ENCODE peak calls at places on chromosomes 11 and 22, in seven cellular contexts. One of them, this sample, is unnamed.

GRCh38 chr22:30204742-30205111 is 41.8 kb downstream of the LIF start:
- DNase-seq in omental fat pad: no peak
- DNase-seq in IMR-90: peak
- DNase-seq in ovary: peak
- DNase-seq in Caco-2: no peak
- DNase-seq in Calu3: no peak
- DNase-seq in neural progenitor cell: no peak
- DNase-seq in this sample: no peak

GRCh38 chr11:125211191-125211953 is 46.8 kb downstream of the PKNOX2 start:
- DNase-seq in omental fat pad: no peak
- DNase-seq in neural progenitor cell: peak
- DNase-seq in ovary: no peak
- DNase-seq in IMR-90: peak
- DNase-seq in Calu3: no peak
- DNase-seq in Caco-2: no peak
- DNase-seq in this sample: peak

GRCh38 chr11:110907629-110908028 is 195.4 kb upstream of the ARHGAP20 start:
- DNase-seq in omental fat pad: no peak
- DNase-seq in neural progenitor cell: no peak
- DNase-seq in Calu3: peak
- DNase-seq in ovary: no peak
- DNase-seq in IMR-90: peak
- DNase-seq in Caco-2: no peak
- DNase-seq in this sample: no peak

GRCh38 chr22:48949375-48950149 is 878.1 kb downstream of the BRD1 start:
- DNase-seq in IMR-90: no peak
- DNase-seq in Calu3: no peak
- DNase-seq in neural progenitor cell: no peak
- DNase-seq in omental fat pad: no peak
- DNase-seq in ovary: no peak
- DNase-seq in Caco-2: no peak
- DNase-seq in this sample: no peak

GRCh38 chr11:96339704-96340554 is 3.1 kb downstream of the MAML2 start:
- DNase-seq in IMR-90: peak
- DNase-seq in omental fat pad: no peak
- DNase-seq in Caco-2: no peak
- DNase-seq in Calu3: peak
- DNase-seq in ovary: no peak
- DNase-seq in neural progenitor cell: no peak
- DNase-seq in this sample: no peak

GRCh38 chr11:89021339-89021738 is 44.4 kb downstream of the GRM5 start:
- DNase-seq in ovary: no peak
- DNase-seq in IMR-90: no peak
- DNase-seq in Caco-2: no peak
- DNase-seq in Calu3: no peak
- DNase-seq in omental fat pad: no peak
- DNase-seq in neural progenitor cell: peak
- DNase-seq in this sample: no peak

GRCh38 chr11:1969036-1969435 is 21.9 kb downstream of the MRPL23 start:
- DNase-seq in omental fat pad: no peak
- DNase-seq in ovary: no peak
- DNase-seq in neural progenitor cell: no peak
- DNase-seq in IMR-90: no peak
- DNase-seq in Calu3: no peak
- DNase-seq in Caco-2: no peak
- DNase-seq in this sample: no peak

GRCh38 chr11:1888347-1888753 is 3.3 kb downstream of the PRR33 start:
- DNase-seq in neural progenitor cell: no peak
- DNase-seq in Calu3: no peak
- DNase-seq in ovary: no peak
- DNase-seq in IMR-90: no peak
- DNase-seq in omental fat pad: no peak
- DNase-seq in Caco-2: no peak
- DNase-seq in this sample: no peak

GRCh38 chr11:102780491-102780918 is at the start of gene MMP10:
- DNase-seq in ovary: no peak
- DNase-seq in omental fat pad: no peak
- DNase-seq in Caco-2: peak
- DNase-seq in IMR-90: peak
- DNase-seq in neural progenitor cell: peak
- DNase-seq in Calu3: no peak
- DNase-seq in this sample: no peak

GRCh38 chr11:1852885-1853284 is at the start of gene LSP1:
- DNase-seq in Caco-2: no peak
- DNase-seq in Calu3: no peak
- DNase-seq in ovary: no peak
- DNase-seq in omental fat pad: no peak
- DNase-seq in neural progenitor cell: no peak
- DNase-seq in IMR-90: no peak
- DNase-seq in this sample: no peak

GRCh38 chr11:3120071-3120792 is 44.9 kb downstream of the OSBPL5 start:
- DNase-seq in neural progenitor cell: no peak
- DNase-seq in Calu3: no peak
- DNase-seq in omental fat pad: no peak
- DNase-seq in ovary: no peak
- DNase-seq in Caco-2: no peak
- DNase-seq in IMR-90: no peak
- DNase-seq in this sample: no peak

GRCh38 chr11:82854242-82854641 is 46.0 kb downstream of the PRCP start:
- DNase-seq in Caco-2: no peak
- DNase-seq in ovary: no peak
- DNase-seq in IMR-90: peak
- DNase-seq in omental fat pad: no peak
- DNase-seq in neural progenitor cell: no peak
- DNase-seq in Calu3: no peak
- DNase-seq in this sample: no peak

GRCh38 chr11:57116654-57117053 is 65.1 kb upstream of the LRRC55 start:
- DNase-seq in omental fat pad: no peak
- DNase-seq in Caco-2: peak
- DNase-seq in IMR-90: peak
- DNase-seq in ovary: no peak
- DNase-seq in Calu3: peak
- DNase-seq in neural progenitor cell: peak
- DNase-seq in this sample: peak

GRCh38 chr11:126355926-126356897 is 726 bp downstream of the ST3GAL4 start:
- DNase-seq in omental fat pad: no peak
- DNase-seq in ovary: peak
- DNase-seq in IMR-90: no peak
- DNase-seq in neural progenitor cell: no peak
- DNase-seq in Caco-2: no peak
- DNase-seq in Calu3: no peak
- DNase-seq in this sample: no peak

GRCh38 chr11:124193221-124193945 is 10.2 kb downstream of the OR10D3 start:
- DNase-seq in neural progenitor cell: peak
- DNase-seq in IMR-90: no peak
- DNase-seq in omental fat pad: no peak
- DNase-seq in Caco-2: no peak
- DNase-seq in ovary: no peak
- DNase-seq in Calu3: no peak
- DNase-seq in this sample: no peak

GRCh38 chr11:79182794-79183193 is 258.0 kb downstream of the TENM4 start:
- DNase-seq in Caco-2: no peak
- DNase-seq in neural progenitor cell: no peak
- DNase-seq in ovary: no peak
- DNase-seq in IMR-90: peak
- DNase-seq in Calu3: no peak
- DNase-seq in omental fat pad: no peak
- DNase-seq in this sample: no peak

GRCh38 chr11:7846003-7846402 is 49.3 kb upstream of the OR5P2 start:
- DNase-seq in Calu3: no peak
- DNase-seq in neural progenitor cell: no peak
- DNase-seq in IMR-90: peak
- DNase-seq in ovary: no peak
- DNase-seq in omental fat pad: no peak
- DNase-seq in Caco-2: no peak
- DNase-seq in this sample: no peak

GRCh38 chr11:45892856-45893255 is 7.4 kb downstream of the MAPK8IP1 start:
- DNase-seq in omental fat pad: no peak
- DNase-seq in ovary: no peak
- DNase-seq in IMR-90: no peak
- DNase-seq in neural progenitor cell: no peak
- DNase-seq in Caco-2: no peak
- DNase-seq in Calu3: no peak
- DNase-seq in this sample: no peak
- TF ChIP-seq CTCF in omental fat pad: no peak
- TF ChIP-seq CTCF in ovary: no peak
- TF ChIP-seq CTCF in IMR-90: no peak
- TF ChIP-seq CTCF in neural progenitor cell: no peak
- TF ChIP-seq CTCF in Caco-2: no peak
- TF ChIP-seq CTCF in Calu3: no peak
- TF ChIP-seq CTCF in this sample: no peak

GRCh38 chr11:64343740-64344133 is 3.7 kb downstream of the CCDC88B start:
- DNase-seq in Caco-2: peak
- DNase-seq in ovary: no peak
- DNase-seq in neural progenitor cell: peak
- DNase-seq in omental fat pad: no peak
- DNase-seq in IMR-90: no peak
- DNase-seq in Calu3: peak
- DNase-seq in this sample: no peak
- TF ChIP-seq CTCF in Caco-2: peak
- TF ChIP-seq CTCF in ovary: no peak
- TF ChIP-seq CTCF in neural progenitor cell: peak
- TF ChIP-seq CTCF in omental fat pad: no peak
- TF ChIP-seq CTCF in IMR-90: peak
- TF ChIP-seq CTCF in Calu3: peak
- TF ChIP-seq CTCF in this sample: peak

DNA sequence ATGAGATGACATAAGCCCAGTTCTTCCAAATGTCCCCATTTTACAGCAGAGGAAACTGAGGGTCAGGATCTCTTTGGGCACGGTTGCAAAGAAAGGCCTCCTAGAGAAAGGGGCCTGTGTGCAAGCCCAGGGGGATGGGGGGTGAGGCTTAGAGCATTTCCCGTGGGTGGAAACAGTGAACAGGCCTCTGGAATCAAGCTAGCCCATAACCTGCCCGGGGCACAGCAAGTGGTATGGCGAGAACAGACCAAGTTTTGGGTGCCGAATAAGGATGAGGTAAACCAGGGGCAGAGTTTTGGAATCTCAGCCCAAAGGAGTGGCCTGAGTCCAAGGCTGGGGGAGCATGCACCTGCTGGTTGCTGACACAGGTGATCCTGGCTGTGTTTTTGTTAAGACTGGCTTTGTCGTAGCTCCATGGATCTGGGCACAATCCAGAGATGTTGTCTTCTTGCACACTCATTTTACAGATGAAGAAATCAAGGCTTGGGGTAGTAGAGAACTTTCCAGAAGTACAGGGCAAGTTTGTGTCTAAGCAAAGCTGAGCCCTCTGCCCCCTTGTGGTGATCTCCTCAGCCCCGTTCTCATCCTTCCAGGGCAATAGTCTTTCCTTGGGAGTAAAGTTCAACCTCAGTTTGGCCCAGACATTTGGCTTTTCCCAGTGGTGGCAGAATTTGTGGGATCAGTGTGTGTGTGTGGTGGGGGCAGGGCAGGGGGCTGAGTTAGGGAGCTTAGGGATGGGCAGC is 53.5 kb upstream of the MYEOV start:
- DNase-seq in ovary: no peak
- DNase-seq in omental fat pad: no peak
- DNase-seq in neural progenitor cell: peak
- DNase-seq in Caco-2: peak
- DNase-seq in IMR-90: peak
- DNase-seq in Calu3: peak
- DNase-seq in this sample: no peak
- TF ChIP-seq CTCF in ovary: no peak
- TF ChIP-seq CTCF in omental fat pad: no peak
- TF ChIP-seq CTCF in neural progenitor cell: peak
- TF ChIP-seq CTCF in Caco-2: peak
- TF ChIP-seq CTCF in IMR-90: peak
- TF ChIP-seq CTCF in Calu3: no peak
- TF ChIP-seq CTCF in this sample: no peak

GRCh38 chr11:120929090-120929489 is 94.8 kb upstream of the TBCEL start:
- DNase-seq in ovary: no peak
- DNase-seq in IMR-90: no peak
- DNase-seq in Calu3: no peak
- DNase-seq in Caco-2: no peak
- DNase-seq in neural progenitor cell: no peak
- DNase-seq in omental fat pad: no peak
- DNase-seq in this sample: no peak

GRCh38 chr11:120928506-120929062 is 95.3 kb upstream of the TBCEL start:
- DNase-seq in neural progenitor cell: no peak
- DNase-seq in omental fat pad: no peak
- DNase-seq in Caco-2: no peak
- DNase-seq in ovary: no peak
- DNase-seq in IMR-90: no peak
- DNase-seq in Calu3: no peak
- DNase-seq in this sample: no peak

GRCh38 chr11:120932305-120932905 is 91.5 kb upstream of the TBCEL start:
- DNase-seq in omental fat pad: no peak
- DNase-seq in neural progenitor cell: peak
- DNase-seq in ovary: no peak
- DNase-seq in Caco-2: no peak
- DNase-seq in IMR-90: no peak
- DNase-seq in Calu3: no peak
- DNase-seq in this sample: no peak

GRCh38 chr11:120929664-120930154 is 94.2 kb upstream of the TBCEL start:
- DNase-seq in ovary: no peak
- DNase-seq in Calu3: peak
- DNase-seq in neural progenitor cell: peak
- DNase-seq in Caco-2: peak
- DNase-seq in IMR-90: peak
- DNase-seq in omental fat pad: no peak
- DNase-seq in this sample: peak

DNA sequence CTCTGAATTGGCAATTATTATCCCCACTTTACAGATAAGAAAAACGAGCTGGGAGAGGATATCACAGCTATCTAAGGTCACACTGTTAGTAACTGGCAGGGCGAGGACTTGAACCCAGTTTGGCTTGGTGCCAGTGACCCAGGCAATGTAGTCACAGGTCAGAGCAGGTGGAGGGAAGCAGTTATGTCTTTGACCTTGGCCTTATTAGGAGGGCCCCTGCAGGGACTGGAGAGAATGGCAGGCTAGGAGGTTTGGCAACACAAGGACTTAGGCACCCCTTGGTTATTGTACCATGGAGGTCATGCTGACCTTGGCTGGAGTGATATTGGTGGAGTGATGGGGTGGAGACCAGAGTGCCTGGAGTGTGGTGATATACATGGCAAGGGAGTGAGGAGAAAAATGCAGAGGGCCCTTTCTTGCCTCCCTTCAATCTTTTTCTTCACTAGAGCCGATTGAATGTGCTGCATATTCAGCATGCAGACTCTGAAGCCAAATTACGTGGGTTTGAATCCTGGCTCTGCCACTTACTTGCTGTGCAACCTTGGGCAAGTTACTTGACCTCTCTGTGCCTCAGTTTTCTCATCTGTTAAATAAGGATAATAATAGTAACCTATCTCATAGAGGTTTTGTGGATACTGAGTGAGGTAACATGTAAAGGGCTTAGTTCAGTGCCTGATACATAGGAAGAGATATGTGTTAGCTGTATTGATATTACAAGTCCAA is 92.7 kb upstream of the TBCEL start:
- DNase-seq in neural progenitor cell: no peak
- DNase-seq in Calu3: no peak
- DNase-seq in Caco-2: no peak
- DNase-seq in IMR-90: no peak
- DNase-seq in omental fat pad: no peak
- DNase-seq in ovary: no peak
- DNase-seq in this sample: no peak
- TF ChIP-seq CTCF in neural progenitor cell: no peak
- TF ChIP-seq CTCF in Calu3: no peak
- TF ChIP-seq CTCF in Caco-2: no peak
- TF ChIP-seq CTCF in IMR-90: no peak
- TF ChIP-seq CTCF in omental fat pad: no peak
- TF ChIP-seq CTCF in ovary: no peak
- TF ChIP-seq CTCF in this sample: no peak

This sample was measured in nephron progenitor cell.